ENCODE peak calls at places on chromosomes 3 and 15, in four cellular contexts. K, V, A and X are unnamed samples.

GRCh38 chr3:94423566-94423965 is 360.7 kb downstream of the NSUN3 start:
- DNase-seq in K (no peak), A (peak), V (no peak), X (no peak)

GRCh38 chr3:133932009-133932408 is 36.3 kb upstream of the RAB6B start:
- DNase-seq in K (no peak), A (no peak), V (no peak), X (no peak)

GRCh38 chr3:45551214-45552010 is 43.1 kb upstream of the LIMD1 start:
- DNase-seq in A (peak), K (no peak), V (peak), X (no peak)

GRCh38 chr3:114685053-114685630 is 391.3 kb downstream of the TIGIT start:
- DNase-seq in V (no peak), A (no peak), K (no peak), X (peak)

GRCh38 chr3:43024183-43024865 is 45.2 kb downstream of the GASK1A start:
- DNase-seq in A (no peak), V (no peak), K (no peak), X (no peak)

GRCh38 chr3:7249493-7250076 is 388.7 kb downstream of the GRM7 start:
- DNase-seq in A (peak), V (no peak), K (no peak), X (no peak)

GRCh38 chr15:75843618-75844610 is 667 bp downstream of the UBE2Q2 start:
- DNase-seq in V (no peak), A (peak), K (peak), X (peak)

GRCh38 chr15:74599156-74599555 is 16.5 kb upstream of the CLK3 start:
- DNase-seq in A (no peak), V (no peak), K (no peak), X (no peak)

GRCh38 chr15:80923668-80924067 is 66.0 kb downstream of the MESD start:
- DNase-seq in A (no peak), V (no peak), K (no peak), X (no peak)

GRCh38 chr3:121942116-121942786 is 48.0 kb downstream of the SLC15A2 start:
- DNase-seq in A (no peak), V (no peak), K (no peak), X (no peak)

GRCh38 chr3:76122007-76122406 is 336.7 kb upstream of the ZNF717 start:
- DNase-seq in V (no peak), K (no peak), A (peak), X (no peak)

GRCh38 chr15:66721954-66722353 is 19.9 kb downstream of the SMAD6 start:
- DNase-seq in K (no peak), A (no peak), V (no peak), X (no peak)

GRCh38 chr15:35548435-35548834 is 2.5 kb upstream of the DPH6 start:
- DNase-seq in V (no peak), K (peak), A (no peak), X (peak)

GRCh38 chr3:64687781-64688515 is at the start of gene ADAMTS9:
- DNase-seq in V (no peak), A (peak), K (peak), X (peak)

GRCh38 chr3:56923546-56924224 is 121.9 kb upstream of the ARHGEF3 start:
- DNase-seq in K (no peak), V (no peak), A (peak), X (no peak)

GRCh38 chr3:194683431-194683830 is 2.3 kb upstream of the FAM43A start:
- DNase-seq in K (no peak), A (no peak), V (no peak), X (no peak)

GRCh38 chr3:112656045-112656444 is 15.1 kb upstream of the CCDC80 start:
- DNase-seq in V (no peak), A (no peak), K (no peak), X (no peak)

GRCh38 chr3:56137406-56137805 is 330.9 kb downstream of the ERC2 start:
- DNase-seq in V (no peak), K (no peak), A (no peak), X (no peak)

GRCh38 chr15:36951747-36952247 is 148.6 kb downstream of the MEIS2 start:
- DNase-seq in A (peak), K (no peak), V (no peak), X (peak)

GRCh38 chr3:77254967-77255831 is 215.3 kb downstream of the ROBO2 start:
- DNase-seq in K (peak), V (no peak), A (peak), X (peak)

GRCh38 chr3:44554626-44555592 is at the start of gene ZKSCAN7:
- DNase-seq in K (peak), A (peak), V (peak), X (peak)

GRCh38 chr3:111610612-111611054 is 15.5 kb upstream of the ZBED2 start:
- DNase-seq in K (no peak), V (no peak), A (no peak), X (no peak)

GRCh38 chr15:27399236-27399635 is 428.3 kb downstream of the GABRG3 start:
- DNase-seq in V (no peak), K (no peak), A (no peak), X (no peak)

GRCh38 chr15:93164409-93164808 is 75.4 kb upstream of the RGMA start:
- DNase-seq in A (no peak), K (no peak), V (no peak), X (no peak)

GRCh38 chr3:94440767-94441493 is 378.1 kb downstream of the NSUN3 start:
- DNase-seq in K (no peak), A (peak), V (no peak), X (no peak)

GRCh38 chr3:194990454-194991337 is 280.3 kb downstream of the XXYLT1 start:
- DNase-seq in A (no peak), V (no peak), K (no peak), X (no peak)

GRCh38 chr15:47718474-47719440 is 1.5 kb downstream of the SEMA6D start:
- DNase-seq in V (no peak), K (no peak), A (peak), X (no peak)

GRCh38 chr15:68315495-68316007 is 38.0 kb downstream of the FEM1B start:
- DNase-seq in V (no peak), K (peak), A (no peak), X (no peak)

GRCh38 chr3:31724144-31724543 is 191.4 kb downstream of the STT3B start:
- DNase-seq in V (peak), A (no peak), K (peak), X (peak)

GRCh38 chr3:193665370-193665989 is 72.5 kb downstream of the OPA1 start:
- DNase-seq in K (no peak), V (no peak), A (peak), X (no peak)

GRCh38 chr15:44102675-44103254 is 92.3 kb downstream of the FRMD5 start:
- DNase-seq in K (no peak), A (peak), V (no peak), X (peak)

GRCh38 chr3:125150525-125151436 is 61.8 kb downstream of the SLC12A8 start:
- DNase-seq in K (peak), V (no peak), A (no peak), X (no peak)

GRCh38 chr3:12780776-12781175 is 15.7 kb upstream of the CAND2 start:
- DNase-seq in A (no peak), V (no peak), K (no peak), X (no peak)

DNA sequence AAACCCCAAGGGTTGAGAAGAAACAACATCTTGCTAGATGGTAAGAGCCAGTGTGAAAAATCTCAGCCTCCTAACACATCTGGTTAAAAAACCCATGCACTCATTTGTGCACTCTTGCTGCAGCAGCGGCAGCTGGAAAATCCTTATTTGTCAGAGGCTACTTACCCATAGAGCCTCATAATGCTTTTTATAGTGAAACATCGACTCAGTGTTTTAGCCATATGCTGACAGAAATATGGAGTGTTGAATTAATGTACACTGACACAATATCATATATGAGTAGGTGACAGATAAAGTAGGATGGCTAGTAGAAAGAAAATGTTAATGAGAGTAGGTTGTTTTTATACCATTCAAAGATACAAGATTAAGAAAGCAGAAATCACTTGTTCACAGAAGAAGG is 13.0 kb downstream of the SLC9A9 start:
- DNase-seq in V (no peak), A (no peak), K (no peak), X (no peak)
- H3K4ac ChIP-seq in V (no peak), A (no peak), K (no peak), X (no peak)

DNA sequence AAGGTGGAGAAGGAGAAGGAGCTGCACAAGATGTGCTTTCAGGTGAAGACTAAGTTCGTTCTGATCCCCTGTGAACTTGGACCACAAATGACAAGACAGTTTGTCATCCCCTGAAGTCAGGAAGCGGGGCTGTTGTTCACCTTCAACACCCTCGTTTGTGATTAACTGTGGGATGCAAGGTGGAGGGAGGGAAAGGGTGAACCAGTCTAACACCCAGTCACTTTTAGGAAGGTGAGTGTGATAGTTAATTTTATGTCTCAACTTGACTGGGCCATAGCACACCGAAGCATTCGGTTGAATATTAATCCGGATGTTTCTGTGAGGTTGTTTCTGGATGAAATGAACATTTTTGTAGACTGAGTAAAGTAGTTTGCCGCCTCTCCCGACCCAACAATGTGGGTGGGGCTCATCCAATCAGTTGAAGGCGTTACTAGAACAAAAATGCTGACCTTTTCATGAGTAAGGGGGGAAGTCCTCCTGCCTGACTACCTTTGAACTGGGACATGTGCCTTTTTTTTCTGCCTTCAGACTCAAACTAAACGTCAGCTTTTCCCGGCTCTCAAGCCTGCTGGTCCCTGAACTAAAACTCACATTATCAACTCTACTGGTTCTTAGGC is 263.8 kb upstream of the SLITRK3 start:
- DNase-seq in K (no peak), V (no peak), A (no peak), X (no peak)
- H2AFZ ChIP-seq in K (no peak), V (no peak), A (no peak), X (peak)

GRCh38 chr3:16186081-16186480 is 11.6 kb downstream of the GALNT15 start:
- DNase-seq in V (no peak), K (no peak), A (no peak), X (no peak)

GRCh38 chr3:16182183-16182582 is 7.7 kb downstream of the GALNT15 start:
- DNase-seq in A (peak), V (no peak), K (no peak), X (no peak)

GRCh38 chr3:16182612-16183011 is 8.1 kb downstream of the GALNT15 start:
- DNase-seq in V (no peak), A (no peak), K (no peak), X (no peak)

GRCh38 chr3:16183082-16183481 is 8.6 kb downstream of the GALNT15 start:
- DNase-seq in K (no peak), V (no peak), A (no peak), X (no peak)

DNA sequence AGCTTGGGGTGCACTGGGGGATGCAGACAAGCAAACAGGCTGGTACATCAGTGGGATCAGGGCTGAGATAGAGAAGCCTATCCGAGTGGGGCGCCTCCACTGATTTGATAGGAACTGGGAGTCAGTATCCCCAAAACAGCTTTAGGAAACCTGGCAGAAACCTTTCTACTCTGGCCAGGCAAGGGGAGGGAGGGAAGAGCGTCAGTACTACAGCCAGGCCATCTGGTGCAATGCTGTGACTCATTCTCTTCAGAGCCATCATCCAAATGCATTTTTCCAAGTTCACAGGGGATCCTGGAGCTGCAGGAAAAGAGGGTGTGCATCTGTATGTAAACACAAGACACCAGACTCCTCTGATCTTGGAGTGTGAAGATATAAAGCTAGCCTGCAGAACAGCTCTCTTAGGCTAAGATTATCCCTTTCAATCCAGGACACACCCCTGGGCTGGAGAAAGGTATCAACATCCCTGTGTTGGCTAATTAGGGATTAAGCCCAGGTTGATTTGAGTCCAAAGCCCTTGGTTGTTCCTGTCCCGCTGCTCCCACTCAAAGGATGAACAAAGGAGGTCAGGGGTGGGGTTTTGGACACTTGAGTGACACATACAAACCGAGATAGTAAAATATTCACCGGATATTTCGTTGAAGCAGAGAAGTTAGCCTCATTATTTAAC is 9.3 kb downstream of the GALNT15 start:
- DNase-seq in V (no peak), K (no peak), A (peak), X (no peak)
- H3K4ac ChIP-seq in V (no peak), K (no peak), A (no peak), X (no peak)

DNA sequence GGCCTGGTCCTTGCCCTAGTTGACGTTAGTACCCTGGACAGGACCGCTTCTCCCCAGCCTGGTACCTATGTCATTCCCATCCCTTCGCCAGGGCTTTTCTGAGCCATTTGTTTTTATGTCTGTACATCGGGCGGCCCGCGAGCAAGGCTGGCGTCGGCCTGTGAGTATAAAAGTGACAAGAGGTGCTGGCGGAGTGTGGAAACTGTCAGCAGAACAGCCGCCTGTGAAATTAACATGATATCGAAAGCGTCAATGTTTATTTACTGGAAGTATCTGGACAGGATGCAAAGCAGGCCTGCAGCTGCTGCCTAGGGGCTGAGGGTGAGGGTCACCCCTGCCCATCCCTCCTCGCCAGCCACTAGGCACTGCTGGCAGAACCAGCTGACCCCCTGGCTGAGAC is 33.4 kb downstream of the LINGO1 start:
- DNase-seq in K (no peak), A (no peak), V (no peak), X (no peak)
- H2AFZ ChIP-seq in K (no peak), A (no peak), V (no peak), X (peak)

GRCh38 chr3:187921391-187921790 is 176.1 kb upstream of the BCL6 start:
- DNase-seq in K (no peak), A (no peak), V (no peak), X (no peak)

GRCh38 chr3:187919018-187919417 is 173.8 kb upstream of the BCL6 start:
- DNase-seq in A (no peak), K (no peak), V (no peak), X (no peak)

GRCh38 chr3:187919535-187919934 is 174.3 kb upstream of the BCL6 start:
- DNase-seq in K (no peak), A (no peak), V (no peak), X (no peak)

GRCh38 chr3:187919990-187920389 is 174.7 kb upstream of the BCL6 start:
- DNase-seq in V (no peak), K (no peak), A (peak), X (no peak)

DNA sequence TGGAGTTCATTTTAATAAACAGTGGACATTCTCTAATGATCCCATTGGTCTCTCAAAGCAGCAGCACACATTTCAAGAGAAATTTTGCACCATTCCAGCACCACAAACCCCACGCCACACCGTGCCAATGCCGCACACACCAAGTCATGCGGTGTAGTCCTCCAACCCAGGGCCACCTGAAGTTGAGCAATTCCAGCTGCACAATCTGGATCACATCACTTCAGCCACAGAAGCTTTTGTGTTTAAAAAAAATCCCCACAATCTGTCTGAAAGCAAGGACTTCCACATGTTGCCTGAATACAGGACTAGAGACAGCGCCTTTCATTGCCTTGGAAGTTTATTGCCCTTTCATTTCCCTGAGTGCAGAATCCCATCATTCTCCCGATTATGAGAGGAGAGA is 175.6 kb upstream of the BCL6 start:
- DNase-seq in V (no peak), K (no peak), A (peak), X (no peak)
- H3K4ac ChIP-seq in V (no peak), K (no peak), A (no peak), X (no peak)

GRCh38 chr3:59065240-59065639 is 15.4 kb upstream of the CFAP20DC start:
- DNase-seq in V (no peak), K (no peak), A (no peak), X (no peak)

GRCh38 chr3:59064728-59065127 is 14.9 kb upstream of the CFAP20DC start:
- DNase-seq in K (no peak), V (no peak), A (no peak), X (no peak)

GRCh38 chr3:59069838-59070237 is 20.0 kb upstream of the CFAP20DC start:
- DNase-seq in K (no peak), V (no peak), A (no peak), X (no peak)

GRCh38 chr3:59064276-59064675 is 14.5 kb upstream of the CFAP20DC start:
- DNase-seq in A (no peak), K (peak), V (no peak), X (no peak)
- H2AFZ ChIP-seq in A (no peak), K (no peak), V (peak), X (no peak)

DNA sequence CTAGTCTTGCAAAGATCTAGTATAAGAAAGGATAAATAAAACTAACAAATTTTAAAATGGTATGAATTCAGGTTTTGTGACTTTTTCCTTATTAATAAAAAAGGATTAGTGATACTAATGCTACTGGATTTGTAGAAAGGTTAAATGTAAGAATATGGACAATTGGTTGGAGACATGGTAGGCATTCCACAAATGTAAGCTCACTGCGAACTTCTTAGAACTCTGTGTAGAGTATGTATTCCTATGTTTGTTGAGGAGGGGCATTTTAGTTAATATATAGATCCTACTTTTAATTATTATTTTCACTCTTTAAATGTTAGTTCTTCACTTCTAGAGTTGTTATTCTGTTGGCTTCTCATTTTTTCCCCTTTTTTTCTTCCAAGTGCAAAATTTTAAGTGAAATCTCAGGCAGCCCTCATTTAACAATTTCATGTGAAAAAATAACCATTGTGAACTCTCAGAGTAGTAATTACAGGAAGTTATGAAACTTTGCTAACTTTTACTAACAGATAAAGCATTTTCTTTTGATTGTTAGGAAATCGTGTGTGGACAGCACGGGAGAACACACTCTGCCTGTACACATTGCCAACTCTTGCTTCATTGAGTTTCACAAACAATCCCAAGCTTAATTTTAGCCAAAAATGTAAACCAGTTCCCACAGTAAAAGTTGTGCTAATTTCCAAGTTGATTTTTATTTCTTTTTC is 414.5 kb downstream of the RBMS3 start:
- DNase-seq in V (no peak), K (no peak), A (peak), X (no peak)
- H3K4ac ChIP-seq in V (no peak), K (no peak), A (no peak), X (no peak)